ENCODE peak calls at places on chromosomes 4 and X, in nine cellular contexts. K is IMR-90, A is A549, O is GM23248, E is hepatocyte, P is pancreas, Z is H9, X is neural progenitor cell, T is ascending aorta. R is an unnamed sample.

GRCh38 chr4:149785686-149786431 is 29.8 kb downstream of the IQCM start:
- DNase-seq in K (peak), A (no peak), O (peak), E (no peak), P (no peak), Z (peak), X (no peak), T (no peak), R (no peak)

GRCh38 chrX:54659547-54659946 is 129.5 kb downstream of the GNL3L start:
- DNase-seq in K (no peak), A (no peak), O (no peak), E (no peak), P (no peak), Z (no peak), X (no peak), T (no peak), R (no peak)

GRCh38 chr4:99800332-99801004 is 16.2 kb upstream of the DAPP1 start:
- DNase-seq in K (no peak), A (no peak), O (no peak), E (no peak), P (no peak), Z (no peak), X (no peak), T (no peak), R (no peak)

GRCh38 chrX:101452051-101452450 is 33.2 kb upstream of the ARMCX4 start:
- DNase-seq in K (no peak), A (no peak), O (no peak), E (no peak), P (no peak), Z (no peak), X (no peak), T (no peak), R (no peak)

GRCh38 chrX:152600853-152601635 is 36.7 kb upstream of the GABRQ start:
- DNase-seq in K (no peak), A (no peak), O (no peak), E (no peak), P (no peak), Z (peak), X (peak), T (no peak), R (peak)

GRCh38 chrX:69028006-69028760 is 137.1 kb downstream of the PJA1 start:
- DNase-seq in K (no peak), A (no peak), O (no peak), E (no peak), P (no peak), Z (no peak), X (no peak), T (no peak), R (no peak)

GRCh38 chrX:106987488-106987887 is 12.5 kb downstream of the MORC4 start:
- DNase-seq in K (no peak), A (no peak), O (no peak), E (no peak), P (no peak), Z (no peak), X (no peak), T (no peak), R (no peak)

GRCh38 chr4:96739101-96739500 is 899.2 kb downstream of the PDHA2 start:
- DNase-seq in K (no peak), A (no peak), O (no peak), E (no peak), P (no peak), Z (no peak), X (no peak), T (no peak), R (no peak)

GRCh38 chr4:106892786-106893185 is 143.3 kb downstream of the DKK2 start:
- DNase-seq in K (no peak), A (no peak), O (no peak), E (no peak), P (no peak), Z (no peak), X (no peak), T (no peak), R (no peak)

GRCh38 chrX:96383428-96383827 is 301.2 kb upstream of the DIAPH2 start:
- DNase-seq in K (no peak), A (no peak), O (no peak), E (no peak), P (no peak), Z (no peak), X (no peak), T (no peak), R (no peak)

GRCh38 chr4:185395255-185395955 is at the start of gene LRP2BP:
- DNase-seq in K (no peak), A (no peak), O (peak), E (no peak), P (no peak), Z (no peak), X (no peak), T (no peak), R (no peak)

GRCh38 chr4:130074096-130074495 is 978.1 kb downstream of the C4orf33 start:
- DNase-seq in K (no peak), A (no peak), O (no peak), E (no peak), P (peak), Z (no peak), X (no peak), T (no peak), R (no peak)

GRCh38 chr4:29082684-29083083 is 1637.5 kb upstream of the PCDH7 start:
- DNase-seq in K (no peak), A (no peak), O (no peak), E (no peak), P (no peak), Z (no peak), X (no peak), T (no peak), R (no peak)

DNA sequence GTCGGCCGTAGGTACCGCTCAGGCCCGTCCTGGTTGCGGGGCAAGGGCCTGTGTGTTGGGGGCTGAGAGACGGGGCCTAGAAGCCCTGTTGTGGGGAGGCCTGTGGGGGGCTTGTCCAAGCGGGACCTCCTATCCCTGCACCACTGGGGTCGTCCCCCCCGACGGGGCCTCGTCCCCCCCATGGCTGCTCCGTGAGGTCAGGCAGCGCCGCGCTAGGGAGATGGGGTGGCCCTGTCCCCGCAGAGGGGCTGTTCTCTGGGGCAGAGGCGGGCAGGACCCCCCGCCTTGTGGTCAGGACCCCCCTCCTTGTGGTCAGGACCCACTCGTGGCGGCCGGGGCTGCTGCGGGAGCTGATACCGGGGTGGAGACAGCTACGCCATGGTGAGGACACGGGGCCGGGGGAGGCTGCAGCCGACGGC is 12.1 kb upstream of the GTPBP6 start:
- DNase-seq in K (no peak), A (no peak), O (no peak), E (no peak), P (no peak), Z (no peak), X (no peak), T (no peak), R (no peak)
- H3K27ac ChIP-seq in K (no peak), A (no peak), O (no peak), E (no peak), P (no peak), Z (no peak), X (no peak), T (no peak), R (no peak)

GRCh38 chrX:12965390-12965940 is 9.4 kb upstream of the TMSB4X start:
- DNase-seq in K (no peak), A (no peak), O (no peak), E (no peak), P (no peak), Z (no peak), X (no peak), T (no peak), R (no peak)
- H3K27ac ChIP-seq in K (no peak), A (no peak), O (no peak), E (no peak), P (no peak), Z (no peak), X (no peak), T (no peak), R (no peak)

GRCh38 chrX:153766098-153766817 is 2.2 kb downstream of the PLXNB3 start:
- DNase-seq in K (peak), A (peak), O (peak), E (peak), P (no peak), Z (peak), X (peak), T (peak), R (peak)
- H3K27ac ChIP-seq in K (peak), A (peak), O (peak), E (peak), P (no peak), Z (no peak), X (no peak), T (peak), R (peak)

DNA sequence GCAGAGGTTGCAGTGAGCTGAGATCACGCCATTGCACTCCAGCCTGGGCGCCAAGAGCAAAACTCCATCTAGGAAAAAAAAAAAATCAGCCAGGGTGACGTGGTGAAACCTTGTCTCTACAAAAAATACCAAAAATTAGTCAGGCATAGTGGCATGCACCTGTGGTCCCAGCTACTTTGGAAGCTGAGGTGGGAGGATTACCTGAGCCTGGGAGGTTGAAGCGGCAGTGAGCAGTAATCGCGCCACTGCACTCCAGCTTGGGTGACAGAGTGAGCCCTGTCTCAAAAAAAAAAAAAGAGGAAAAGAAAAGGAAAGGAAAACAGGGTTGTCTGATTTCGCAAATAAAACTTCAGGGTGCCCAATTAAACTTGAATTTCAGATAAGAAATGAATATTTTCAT is 106.1 kb downstream of the RBM47 start:
- DNase-seq in K (no peak), A (no peak), O (no peak), E (no peak), P (no peak), Z (no peak), X (no peak), T (no peak), R (no peak)
- H3K27ac ChIP-seq in K (no peak), A (peak), O (no peak), E (no peak), P (no peak), Z (no peak), X (no peak), T (no peak), R (peak)

DNA sequence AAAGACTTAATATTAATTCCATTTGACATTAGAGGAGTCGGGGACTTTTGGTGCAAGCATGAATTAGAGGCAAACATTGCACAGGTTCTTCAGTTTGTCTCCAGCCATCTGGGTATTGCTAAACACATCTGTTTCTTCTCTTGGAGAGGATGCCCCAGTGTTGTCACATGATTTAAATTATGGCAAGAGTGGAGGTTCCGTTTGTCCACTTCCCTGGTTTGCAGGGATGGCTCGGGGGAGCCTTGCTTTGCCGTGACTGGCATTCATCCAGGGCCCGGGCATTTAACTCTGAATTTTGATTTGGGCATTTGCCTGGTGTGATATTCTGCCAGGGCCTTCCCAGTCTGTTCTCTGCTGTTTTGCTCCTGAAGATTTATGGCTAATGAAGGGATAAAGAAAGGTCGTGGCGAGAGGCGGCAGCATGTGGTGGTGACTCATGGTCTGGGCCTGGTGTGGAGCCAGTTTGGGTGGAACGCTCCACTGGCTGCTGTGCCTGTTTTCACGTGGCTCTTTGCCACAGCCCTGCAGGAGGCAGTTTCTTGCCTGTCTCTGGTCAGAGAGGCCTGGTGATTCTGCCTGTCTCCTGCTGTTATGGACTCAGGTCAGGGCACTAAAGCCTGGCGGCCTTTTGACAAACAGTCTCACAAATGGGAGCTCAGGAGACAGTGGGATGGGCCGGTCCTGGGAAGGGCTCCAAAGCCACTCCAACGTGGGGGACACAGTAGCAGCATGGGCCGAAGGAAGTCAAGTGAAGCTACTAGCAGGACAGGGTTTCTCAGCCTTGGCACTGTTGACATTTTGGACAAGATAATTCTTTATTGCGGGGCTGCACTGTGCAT is 99.4 kb upstream of the PGRMC2 start:
- DNase-seq in K (peak), A (peak), O (peak), E (peak), P (peak), Z (no peak), X (no peak), T (peak), R (peak)
- H3K27ac ChIP-seq in K (peak), A (peak), O (peak), E (peak), P (peak), Z (no peak), X (no peak), T (peak), R (peak)

GRCh38 chr4:7831330-7831729 is 108.3 kb downstream of the AFAP1 start:
- DNase-seq in K (peak), A (no peak), O (peak), E (no peak), P (no peak), Z (no peak), X (no peak), T (no peak), R (no peak)

GRCh38 chr4:7832331-7832730 is 107.3 kb downstream of the AFAP1 start:
- DNase-seq in K (no peak), A (no peak), O (no peak), E (no peak), P (no peak), Z (no peak), X (no peak), T (no peak), R (no peak)

GRCh38 chr4:7829687-7830580 is 109.7 kb downstream of the AFAP1 start:
- DNase-seq in K (no peak), A (no peak), O (no peak), E (no peak), P (no peak), Z (no peak), X (no peak), T (no peak), R (no peak)

GRCh38 chr4:7830747-7831146 is 108.9 kb downstream of the AFAP1 start:
- DNase-seq in K (no peak), A (no peak), O (no peak), E (no peak), P (no peak), Z (no peak), X (no peak), T (no peak), R (no peak)

DNA sequence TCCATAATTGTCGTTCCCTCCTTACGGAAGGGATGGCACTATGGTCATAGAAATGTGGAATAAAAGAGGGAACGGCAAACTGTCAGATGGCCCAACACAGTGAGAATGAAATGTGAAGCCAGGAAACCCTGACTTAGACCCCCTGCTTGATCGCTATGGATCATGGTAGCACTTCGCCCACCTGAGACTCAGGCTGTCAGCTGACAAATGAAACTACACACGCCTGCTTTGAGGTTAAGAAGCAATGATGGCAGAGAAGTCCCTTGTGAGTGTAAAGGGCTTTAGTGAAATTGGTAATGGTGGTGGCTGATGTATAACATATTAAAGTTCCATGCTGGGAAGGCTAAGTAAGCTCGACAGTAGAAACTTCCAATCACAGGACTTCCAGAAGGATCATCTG is 107.8 kb downstream of the AFAP1 start:
- DNase-seq in K (no peak), A (no peak), O (no peak), E (no peak), P (no peak), Z (no peak), X (no peak), T (no peak), R (no peak)
- H3K27ac ChIP-seq in K (peak), A (peak), O (peak), E (peak), P (no peak), Z (no peak), X (no peak), T (peak), R (no peak)

GRCh38 chrX:114997779-114998178 is 19.6 kb downstream of the IL13RA2 start:
- DNase-seq in K (no peak), A (no peak), O (no peak), E (no peak), P (no peak), Z (no peak), X (no peak), T (no peak), R (no peak)

GRCh38 chrX:114999906-115000305 is 17.5 kb downstream of the IL13RA2 start:
- DNase-seq in K (no peak), A (no peak), O (no peak), E (no peak), P (no peak), Z (no peak), X (no peak), T (no peak), R (no peak)
- H3K27ac ChIP-seq in K (no peak), A (no peak), O (no peak), E (no peak), P (no peak), Z (no peak), X (no peak), T (no peak), R (no peak)

DNA sequence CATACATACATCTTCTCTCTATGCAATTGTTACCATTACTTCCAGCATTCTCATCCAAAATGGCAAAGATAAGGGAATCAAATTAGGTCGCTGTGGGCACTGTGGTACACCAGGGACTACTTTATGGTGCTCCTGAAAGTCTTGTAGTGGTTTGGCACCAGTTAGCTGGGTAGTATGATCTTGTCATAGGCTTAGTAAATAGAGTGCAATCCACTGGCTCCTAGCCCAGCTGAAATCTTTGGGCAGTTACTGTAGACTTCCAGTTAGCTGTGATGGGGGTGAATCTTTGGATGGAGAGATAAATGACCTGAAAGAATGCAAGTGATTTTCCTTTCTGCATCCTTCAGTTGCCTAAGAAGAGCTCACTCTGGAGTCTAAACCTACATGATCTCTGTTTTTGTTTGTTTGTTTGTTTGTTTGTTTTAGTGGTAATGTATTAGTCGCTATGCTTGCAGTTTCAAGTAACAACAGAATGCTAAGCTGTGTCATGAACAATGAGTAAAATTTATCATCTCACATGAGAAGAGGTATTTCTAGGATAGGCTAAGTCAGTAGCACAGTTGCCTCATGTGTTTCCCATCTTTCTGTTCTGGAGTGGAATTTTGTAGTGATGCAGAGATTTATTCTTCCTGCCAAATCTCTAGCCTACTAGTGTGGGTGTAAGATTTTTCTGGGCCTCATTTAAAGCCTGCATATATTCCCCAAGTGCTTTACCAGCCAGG is 24.2 kb downstream of the HERC3 start:
- DNase-seq in K (peak), A (peak), O (peak), E (no peak), P (no peak), Z (no peak), X (no peak), T (no peak), R (no peak)
- H3K27ac ChIP-seq in K (no peak), A (peak), O (peak), E (no peak), P (no peak), Z (no peak), X (no peak), T (peak), R (peak)